ENCODE peak calls at places on chromosome 11, in nine cellular contexts. C is neural crest cell; Z is stimulated activated CD8-positive, alpha-beta memory T cell treated with anti-CD3 and anti-CD28 coated beads, Interleukin-7, amount 100 ng/mL, for 24 hours; D is putamen; P is central memory CD8-positive, alpha-beta T cell; O is dorsolateral prefrontal cortex; R is BE2C; U is colonic mucosa; L is T-helper 1 cell. V is an unnamed sample.

GRCh38 chr11:118615282-118615979 is 8.0 kb downstream of the PHLDB1 start:
- DNase-seq in C (no peak), U (no peak), L (no peak), P (no peak), O (peak; percentile 11), D (no peak), Z (no peak), R (no peak), V (peak; percentile 83)

GRCh38 chr11:46267930-46268329 is 9.5 kb upstream of the CREB3L1 start:
- DNase-seq in D (no peak), U (no peak), P (no peak), O (no peak), R (no peak), L (no peak), Z (no peak), C (no peak), V (no peak)

GRCh38 chr11:104534268-104534667 is 364.0 kb downstream of the CASP12 start:
- DNase-seq in U (no peak), D (no peak), Z (no peak), P (no peak), O (no peak), C (no peak), R (no peak), L (no peak), V (no peak)

GRCh38 chr11:122248130-122248529 is 132.1 kb upstream of the BLID start:
- DNase-seq in Z (no peak), L (no peak), P (no peak), U (no peak), R (no peak), D (no peak), O (no peak), C (no peak), V (no peak)

GRCh38 chr11:131223198-131223975 is 147.0 kb upstream of the NTM start:
- DNase-seq in R (no peak), C (no peak), P (no peak), L (no peak), D (no peak), U (no peak), Z (no peak), O (no peak), V (no peak)

GRCh38 chr11:114050258-114050927 is 9.1 kb upstream of the ZBTB16 start:
- DNase-seq in C (no peak), R (no peak), U (no peak), D (no peak), Z (no peak), P (no peak), L (no peak), O (no peak), V (no peak)

GRCh38 chr11:6672006-6672405 is 11.1 kb downstream of the MRPL17 start:
- DNase-seq in L (no peak), D (no peak), U (no peak), Z (no peak), C (no peak), R (no peak), O (no peak), P (no peak), V (no peak)

GRCh38 chr11:34647131-34647530 is 26.2 kb downstream of the EHF start:
- DNase-seq in D (no peak), Z (no peak), L (no peak), U (no peak), P (no peak), R (no peak), O (no peak), C (no peak), V (no peak)

GRCh38 chr11:120123946-120124345 is 14.0 kb downstream of the TRIM29 start:
- DNase-seq in O (no peak), D (no peak), L (no peak), U (no peak), C (no peak), P (no peak), R (no peak), Z (no peak), V (no peak)

GRCh38 chr11:128497057-128497957 is 90.1 kb downstream of the ETS1 start:
- DNase-seq in Z (no peak), D (no peak), U (no peak), R (no peak), P (no peak), L (no peak), O (no peak), C (no peak), V (no peak)

GRCh38 chr11:9874466-9874865 is 210.6 kb downstream of the SWAP70 start:
- DNase-seq in Z (no peak), U (no peak), O (no peak), L (no peak), C (no peak), D (no peak), R (no peak), P (no peak), V (no peak)

GRCh38 chr11:92939305-92939704 is 30.1 kb upstream of the MTNR1B start:
- DNase-seq in R (no peak), D (no peak), O (no peak), U (no peak), L (no peak), Z (no peak), P (no peak), C (no peak), V (no peak)

GRCh38 chr11:74949748-74950127 is 672 bp downstream of the SPCS2 start:
- DNase-seq in D (no peak), Z (no peak), L (no peak), R (no peak), P (no peak), O (no peak), U (no peak), C (no peak), V (no peak)

GRCh38 chr11:110087820-110088534 is 5.2 kb upstream of the ZC3H12C start:
- DNase-seq in P (no peak), Z (no peak), C (no peak), D (no peak), O (no peak), R (no peak), L (no peak), U (no peak), V (no peak)

GRCh38 chr11:84855846-84856245 is 771.3 kb downstream of the DLG2 start:
- DNase-seq in Z (no peak), P (no peak), L (no peak), D (no peak), C (no peak), U (no peak), R (no peak), O (no peak), V (no peak)

GRCh38 chr11:130553306-130553705 is 104.9 kb downstream of the ADAMTS15 start:
- DNase-seq in D (no peak), O (no peak), Z (no peak), R (no peak), U (no peak), L (no peak), C (no peak), P (no peak), V (no peak)

GRCh38 chr11:132022285-132022684 is 651.9 kb downstream of the NTM start:
- DNase-seq in P (no peak), D (no peak), U (no peak), R (no peak), O (no peak), L (no peak), C (no peak), Z (no peak), V (no peak)

GRCh38 chr11:17517186-17517585 is 27.0 kb downstream of the USH1C start:
- DNase-seq in R (no peak), U (no peak), Z (no peak), D (no peak), L (no peak), O (no peak), C (no peak), P (no peak), V (no peak)

GRCh38 chr11:130709531-130709930 is 206.7 kb downstream of the SNX19 start:
- DNase-seq in U (no peak), L (no peak), O (no peak), P (no peak), D (no peak), R (no peak), Z (no peak), C (no peak), V (no peak)

GRCh38 chr11:19790831-19791552 is 78.4 kb downstream of the NAV2 start:
- DNase-seq in C (no peak), O (no peak), Z (no peak), D (no peak), U (peak; percentile 94), L (no peak), P (no peak), R (no peak), V (no peak)

GRCh38 chr11:114964676-114965214 is 286.4 kb downstream of the NXPE2 start:
- DNase-seq in L (no peak), R (no peak), U (no peak), D (no peak), P (no peak), C (no peak), O (no peak), Z (no peak), V (no peak)

GRCh38 chr11:73359930-73360742 is 16.1 kb upstream of the RELT start:
- DNase-seq in P (no peak), O (no peak), L (no peak), Z (no peak), R (peak; percentile 84), U (no peak), C (peak; percentile 45), D (no peak), V (peak; percentile 65)

GRCh38 chr11:78742430-78742829 is 167.8 kb upstream of the NARS2 start:
- DNase-seq in U (peak; percentile 89), C (no peak), Z (no peak), L (no peak), P (no peak), O (no peak), R (peak; percentile 57), D (no peak), V (no peak)

GRCh38 chr11:73576226-73576625 is 21.7 kb downstream of the FAM168A start:
- DNase-seq in Z (no peak), O (no peak), P (no peak), U (no peak), R (no peak), L (no peak), D (peak; percentile 28), C (no peak), V (no peak)

GRCh38 chr11:9231848-9232177 is 33.3 kb downstream of the DENND5A start:
- DNase-seq in P (no peak), R (no peak), Z (no peak), D (peak; percentile 94), O (no peak), U (no peak), C (no peak), L (no peak), V (no peak)

GRCh38 chr11:102564110-102564509 is 33.6 kb upstream of the MMP7 start:
- DNase-seq in U (no peak), D (no peak), L (no peak), R (no peak), O (no peak), Z (no peak), C (no peak), P (no peak), V (no peak)

GRCh38 chr11:19664896-19665548 is 47.6 kb upstream of the NAV2 start:
- DNase-seq in R (no peak), P (no peak), D (peak; percentile 83), Z (no peak), U (no peak), O (peak; percentile 89), L (no peak), C (no peak), V (no peak)

GRCh38 chr11:7384691-7385090 is 100.6 kb upstream of the OLFML1 start:
- DNase-seq in C (no peak), R (no peak), P (no peak), U (no peak), Z (no peak), L (no peak), O (no peak), D (no peak), V (no peak)

GRCh38 chr11:119062779-119063178 is 4.8 kb upstream of the VPS11 start:
- DNase-seq in Z (no peak), R (no peak), D (no peak), O (no peak), P (no peak), C (no peak), L (no peak), U (peak; percentile 36), V (no peak)

GRCh38 chr11:9752091-9752490 is 88.2 kb downstream of the SWAP70 start:
- DNase-seq in P (no peak), U (no peak), D (no peak), Z (no peak), L (no peak), C (no peak), O (no peak), R (no peak), V (no peak)

GRCh38 chr11:18010977-18011586 is 1.8 kb downstream of the SERGEF start:
- DNase-seq in P (no peak), C (no peak), L (no peak), O (no peak), R (no peak), Z (no peak), U (no peak), D (no peak), V (no peak)